ENCODE peak calls at places on chromosomes 11 and 22, in eight cellular contexts. C, D, Z, K, N, S, Y and O are unnamed samples.

GRCh38 chr11:73565804-73566203 is 32.1 kb downstream of the FAM168A start:
- DNase-seq in C (no peak), D (no peak), Z (no peak), K (no peak), N (no peak), S (no peak), Y (no peak), O (no peak)

GRCh38 chr11:6637871-6638270 is 17.7 kb downstream of the DCHS1 start:
- DNase-seq in C (no peak), D (peak; percentile 15), Z (no peak), K (no peak), N (no peak), S (peak; percentile 26), Y (no peak), O (no peak)

GRCh38 chr11:61815790-61816735 is 740 bp downstream of the FADS1 start:
- DNase-seq in C (peak; percentile 88), D (peak; percentile 59), Z (peak; percentile 33), K (peak; percentile 61), N (peak; percentile 92), S (peak; percentile 87), Y (peak; percentile 79), O (peak; percentile 79)

GRCh38 chr22:17110791-17111550 is 10.2 kb downstream of the TMEM121B start:
- DNase-seq in C (no peak), D (no peak), Z (no peak), K (peak; percentile 22), N (no peak), S (no peak), Y (no peak), O (no peak)

GRCh38 chr11:72584293-72584921 is 89.8 kb downstream of the PDE2A start:
- DNase-seq in C (peak; percentile 87), D (no peak), Z (no peak), K (peak; percentile 56), N (no peak), S (peak; percentile 50), Y (no peak), O (peak; percentile 86)

GRCh38 chr11:18706330-18707243 is 8.0 kb downstream of the TMEM86A start:
- DNase-seq in C (peak; percentile 88), D (peak; percentile 53), Z (peak; percentile 40), K (peak; percentile 62), N (no peak), S (peak; percentile 68), Y (no peak), O (peak; percentile 67)

GRCh38 chr11:1292644-1293618 is 16.5 kb downstream of the TOLLIP start:
- DNase-seq in C (no peak), D (peak; percentile 36), Z (no peak), K (peak; percentile 37), N (no peak), S (no peak), Y (no peak), O (peak; percentile 37)

GRCh38 chr22:50527921-50528681 is 1.7 kb downstream of the TYMP start:
- DNase-seq in C (peak; percentile 27), D (no peak), Z (no peak), K (no peak), N (no peak), S (no peak), Y (no peak), O (peak; percentile 46)

GRCh38 chr22:31945478-31945815 is 1.1 kb downstream of the YWHAH start:
- DNase-seq in C (no peak), D (no peak), Z (no peak), K (no peak), N (peak; percentile 20), S (no peak), Y (no peak), O (no peak)

GRCh38 chr22:31945971-31946680 is 1.8 kb downstream of the YWHAH start:
- DNase-seq in C (no peak), D (no peak), Z (no peak), K (no peak), N (no peak), S (no peak), Y (no peak), O (no peak)

GRCh38 chr22:31947296-31947695 is 3.0 kb downstream of the YWHAH start:
- DNase-seq in C (no peak), D (no peak), Z (no peak), K (no peak), N (no peak), S (no peak), Y (peak; percentile 43), O (no peak)

GRCh38 chr22:31950226-31950625 is 5.9 kb downstream of the YWHAH start:
- DNase-seq in C (no peak), D (no peak), Z (no peak), K (peak; percentile 15), N (no peak), S (no peak), Y (no peak), O (no peak)

DNA sequence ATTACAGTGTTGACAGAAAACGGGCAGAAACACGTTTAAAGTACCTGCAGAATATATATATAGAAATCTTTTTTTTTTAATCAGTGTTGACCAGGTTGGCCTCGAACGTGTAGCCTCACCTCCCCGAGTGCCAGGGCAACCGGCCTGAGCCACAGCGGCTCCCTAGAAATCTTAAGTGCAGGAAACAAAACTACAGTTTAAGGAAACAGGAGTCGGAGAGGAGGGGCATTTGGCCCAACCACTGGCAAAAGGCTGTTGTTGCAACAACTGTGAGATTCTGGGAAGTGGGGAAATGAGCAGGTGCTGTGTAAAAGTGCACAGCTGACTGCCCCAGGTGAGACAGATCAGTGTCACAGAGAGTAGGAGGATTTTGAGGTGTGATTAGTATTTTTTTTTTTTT is 3.7 kb downstream of the YWHAH start:
- DNase-seq in C (no peak), D (peak; percentile 59), Z (no peak), K (peak; percentile 7), N (no peak), S (no peak), Y (no peak), O (no peak)
- H3K4me1 ChIP-seq in C (peaks cover 35% of the 10 kb centered on the region), D (peaks cover 35% of the 10 kb centered on the region), Z (no peaks in the 10 kb centered on the region), K (peaks cover 14% of the 10 kb centered on the region), N (peaks cover 50% of the 10 kb centered on the region), S (peaks cover 59% of the 10 kb centered on the region), Y (peaks cover 53% of the 10 kb centered on the region), O (peaks cover 76% of the 10 kb centered on the region)

DNA sequence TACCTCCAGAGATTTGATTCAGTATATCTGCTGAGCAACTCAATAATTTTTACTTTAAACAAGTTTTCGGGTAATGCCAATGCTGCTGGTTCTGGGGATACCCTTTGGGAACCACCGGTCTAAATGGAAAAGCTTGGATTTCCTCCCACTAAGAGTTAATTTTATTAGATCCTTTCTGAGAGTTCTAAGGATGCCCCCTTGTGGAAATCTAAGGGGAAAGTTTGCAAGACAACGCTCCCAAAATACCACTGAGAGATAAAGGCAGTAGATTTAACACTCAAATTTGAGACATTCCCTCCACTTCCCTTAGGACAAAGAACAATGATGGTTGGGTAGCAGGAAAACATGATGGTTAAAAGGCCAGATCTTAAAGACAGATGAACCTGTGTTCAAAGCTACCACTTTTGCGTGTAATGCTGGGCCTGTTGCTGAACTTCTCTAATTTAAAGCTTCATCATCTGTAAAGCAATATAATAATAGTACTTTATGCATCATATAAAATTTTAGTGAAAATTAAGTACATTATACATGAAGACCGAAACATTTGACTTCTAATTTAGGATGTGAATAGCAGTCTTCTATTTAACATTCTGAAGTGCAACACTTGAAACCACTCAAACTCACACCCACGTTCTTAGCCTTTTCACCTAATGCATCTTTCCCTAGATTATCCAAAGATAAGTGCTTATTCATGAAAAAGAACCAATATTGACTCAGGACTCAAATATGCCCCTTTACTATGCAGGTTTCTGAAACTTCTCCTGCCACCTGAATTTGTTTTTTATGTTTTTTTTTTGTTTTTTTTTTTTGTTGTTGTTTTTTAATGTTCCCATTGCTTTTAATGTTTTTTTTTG is 110.1 kb upstream of the LUZP2 start:
- DNase-seq in C (peak; percentile 83), D (no peak), Z (no peak), K (no peak), N (peak; percentile 60), S (no peak), Y (peak; percentile 18), O (no peak)
- TF ChIP-seq CTCF in C (peak; percentile 67), D (no peak), Z (peak; percentile 25), K (peak; percentile 38), N (peak; percentile 71), S (peak; percentile 40), Y (no peak), O (peak; percentile 23)

DNA sequence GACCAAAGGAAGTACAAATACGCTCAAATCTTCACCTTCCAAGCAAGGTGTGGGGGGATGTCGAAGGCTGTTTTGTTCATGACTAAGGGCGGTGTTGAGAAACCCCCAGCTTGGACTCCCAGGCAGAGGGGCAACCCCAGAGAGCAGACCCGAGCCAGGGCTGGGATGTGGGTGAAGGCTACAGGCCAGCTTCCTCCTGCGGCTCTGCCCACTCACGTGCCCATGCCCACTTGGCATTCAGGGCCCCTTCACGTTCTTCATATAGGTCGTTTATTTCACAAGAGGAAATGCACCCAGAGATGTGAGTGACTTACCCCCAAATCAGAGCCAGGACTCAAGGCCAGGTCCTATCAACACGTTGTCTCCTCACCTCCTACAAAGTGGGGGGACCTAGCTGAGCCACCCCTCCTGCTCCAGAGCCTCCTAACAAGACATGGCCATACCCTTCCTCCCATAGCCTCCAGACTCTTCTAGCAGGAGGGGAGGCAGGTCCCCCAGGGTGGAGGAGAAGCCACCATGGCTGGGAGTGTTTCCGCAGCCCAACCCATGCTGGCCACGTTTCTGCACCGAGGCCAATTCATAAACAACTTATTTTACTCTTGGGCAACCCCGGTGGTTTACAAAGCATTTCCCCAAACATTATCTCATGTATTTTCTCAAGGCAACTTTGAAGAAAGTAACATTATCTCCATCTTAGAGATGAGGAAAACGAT is 22.0 kb downstream of the TMEM184B start:
- DNase-seq in C (no peak), D (no peak), Z (no peak), K (no peak), N (no peak), S (no peak), Y (no peak), O (no peak)
- H3K27ac ChIP-seq in C (peak overlapping the region; percentile 32), D (no peak overlapping the region), Z (no peak overlapping the region), K (no peak overlapping the region), N (no peak overlapping the region), S (no peak overlapping the region), Y (no peak overlapping the region), O (no peak overlapping the region)

DNA sequence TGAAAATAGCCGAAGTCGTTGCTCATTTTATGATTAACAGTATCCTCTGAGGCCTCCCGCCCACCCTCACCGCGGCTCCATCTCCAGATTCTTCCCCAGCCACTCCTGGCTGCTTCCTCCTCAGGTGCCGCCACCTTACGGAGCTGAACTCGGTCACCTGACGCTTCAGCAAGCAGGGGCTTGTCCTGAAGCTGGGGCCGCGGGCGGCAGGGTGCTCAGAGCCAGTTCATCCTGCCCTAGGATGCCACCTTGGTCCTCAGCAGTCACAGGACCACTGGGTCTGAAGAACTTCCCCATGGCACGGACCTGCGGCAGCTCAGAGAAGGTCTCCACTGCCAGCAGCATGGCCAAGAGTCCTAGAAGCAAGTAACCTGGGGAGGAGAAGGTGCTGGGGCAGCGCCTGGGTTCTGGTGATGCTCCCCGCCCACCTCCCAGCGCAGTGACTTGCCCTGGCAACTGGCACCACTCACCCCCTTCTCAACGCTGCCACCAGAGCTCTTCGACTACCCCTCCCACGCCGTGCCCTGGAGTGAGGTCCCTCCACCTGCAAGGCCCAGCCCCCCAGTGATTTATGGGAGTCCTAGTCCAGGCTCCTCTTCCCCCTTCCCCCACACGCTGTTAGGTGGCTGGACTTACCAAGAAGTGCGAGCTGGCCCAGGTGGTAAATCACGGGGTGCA is 2.6 kb downstream of the KCNK7 start:
- DNase-seq in C (no peak), D (peak; percentile 33), Z (peak; percentile 64), K (no peak), N (no peak), S (no peak), Y (no peak), O (no peak)
- H3K4me1 ChIP-seq in C (peaks cover 13% of the 10 kb centered on the region), D (no peaks in the 10 kb centered on the region), Z (no peaks in the 10 kb centered on the region), K (peaks cover 9% of the 10 kb centered on the region), N (no peaks in the 10 kb centered on the region), S (peaks cover 7% of the 10 kb centered on the region), Y (peaks cover 6% of the 10 kb centered on the region), O (peaks cover 29% of the 10 kb centered on the region)

DNA sequence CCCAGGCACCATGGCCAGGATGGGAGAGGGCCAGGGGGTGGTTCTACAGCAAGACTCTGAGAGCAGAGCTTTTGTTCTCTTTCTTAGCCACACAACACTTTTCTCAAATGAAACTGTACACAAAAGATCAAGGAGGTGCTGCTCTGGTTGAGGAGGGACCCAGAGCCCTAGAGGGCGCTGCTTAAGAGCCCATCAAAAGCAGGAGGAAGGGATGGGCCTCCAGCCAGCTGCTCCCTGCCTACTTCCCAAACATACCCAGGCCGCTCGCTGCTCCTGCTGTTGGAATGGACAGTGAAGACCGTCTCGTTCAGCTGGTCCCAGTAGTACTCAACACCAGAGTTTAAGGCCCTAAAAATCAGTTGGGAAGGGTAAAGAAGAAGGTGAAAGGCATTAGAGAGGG is 18.4 kb upstream of the CHRM4 start:
- DNase-seq in C (peak; percentile 82), D (no peak), Z (no peak), K (no peak), N (no peak), S (no peak), Y (peak; percentile 46), O (no peak)
- TF ChIP-seq CTCF in C (peak; percentile 71), D (no peak), Z (no peak), K (no peak), N (peak; percentile 47), S (no peak), Y (peak; percentile 7), O (no peak)